ENCODE peak calls at places on chromosomes 6 and 20, in seven cellular contexts. Z is activated CD8-positive, alpha-beta T cell treated with anti-CD3 and anti-CD28 coated beads for 36 hours; Y is CD4-positive, CD25-positive, alpha-beta regulatory T cell; N is HepG2; C is Right ventricle myocardium superior; V is CD8-positive, alpha-beta T cell; M is naive B cell. L is an unnamed sample.

GRCh38 chr6:33000053-33000452 is 9.3 kb downstream of the HLA-DOA start:
- ATAC-seq in Z (peak; percentile 70), Y (no peak), N (peak; percentile 71), C (no peak), V (peak; percentile 44), M (peak; percentile 93), L (peak; percentile 73)

GRCh38 chr6:44422534-44422933 is 35.0 kb downstream of the CDC5L start:
- ATAC-seq in Z (no peak), Y (no peak), N (no peak), C (no peak), V (no peak), M (no peak), L (no peak)

GRCh38 chr20:25571240-25571639 is 14.1 kb downstream of the NINL start:
- ATAC-seq in Z (no peak), Y (no peak), N (peak; percentile 13), C (no peak), V (no peak), M (no peak), L (no peak)

GRCh38 chr6:113858067-113858604 is 991 bp downstream of the MARCKS start:
- ATAC-seq in Z (no peak), Y (no peak), N (peak; percentile 7), C (peak; percentile 9), V (no peak), M (peak; percentile 14), L (no peak)

GRCh38 chr6:12238191-12238590 is 52.0 kb upstream of the EDN1 start:
- ATAC-seq in Z (no peak), Y (no peak), N (no peak), C (no peak), V (no peak), M (no peak), L (peak; percentile 38)

GRCh38 chr6:44446626-44447297 is 59.3 kb downstream of the CDC5L start:
- ATAC-seq in Z (no peak), Y (no peak), N (peak; percentile 57), C (no peak), V (no peak), M (no peak), L (peak; percentile 46)

GRCh38 chr20:9019833-9020232 is 49.1 kb upstream of the PLCB4 start:
- ATAC-seq in Z (no peak), Y (no peak), N (no peak), C (no peak), V (no peak), M (no peak), L (no peak)

GRCh38 chr20:25273541-25274358 is 25.9 kb downstream of the PYGB start:
- ATAC-seq in Z (no peak), Y (no peak), N (no peak), C (peak; percentile 29), V (no peak), M (no peak), L (no peak)

GRCh38 chr6:113971786-113972185 is 838 bp upstream of the HDAC2 start:
- ATAC-seq in Z (no peak), Y (no peak), N (no peak), C (no peak), V (no peak), M (no peak), L (no peak)

GRCh38 chr6:32814145-32814544 is 2.7 kb downstream of the HLA-DOB start:
- ATAC-seq in Z (no peak), Y (no peak), N (no peak), C (no peak), V (no peak), M (no peak), L (peak; percentile 68)

GRCh38 chr20:21190866-21191265 is 65.0 kb downstream of the KIZ start:
- ATAC-seq in Z (no peak), Y (no peak), N (no peak), C (no peak), V (no peak), M (no peak), L (no peak)

GRCh38 chr6:142729618-142730017 is 215.4 kb downstream of the HIVEP2 start:
- ATAC-seq in Z (no peak), Y (no peak), N (no peak), C (no peak), V (no peak), M (no peak), L (no peak)

GRCh38 chr20:16541226-16541625 is 32.0 kb downstream of the KIF16B start:
- ATAC-seq in Z (no peak), Y (no peak), N (no peak), C (peak; percentile 99), V (no peak), M (no peak), L (no peak)

GRCh38 chr6:15499591-15499990 is 163.2 kb downstream of the DTNBP1 start:
- ATAC-seq in Z (no peak), Y (no peak), N (no peak), C (no peak), V (no peak), M (no peak), L (no peak)

GRCh38 chr6:134708079-134708478 is 241.8 kb downstream of the ALDH8A1 start:
- ATAC-seq in Z (no peak), Y (no peak), N (no peak), C (no peak), V (no peak), M (no peak), L (no peak)

GRCh38 chr20:21496452-21496851 is 17.4 kb downstream of the NKX2-2 start:
- ATAC-seq in Z (no peak), Y (no peak), N (no peak), C (no peak), V (no peak), M (no peak), L (no peak)

GRCh38 chr6:24960991-24961475 is 25.3 kb upstream of the RIPOR2 start:
- ATAC-seq in Z (peak; percentile 52), Y (peak; percentile 73), N (no peak), C (no peak), V (peak; percentile 69), M (peak; percentile 54), L (peak; percentile 28)

GRCh38 chr6:3906191-3907019 is 57.2 kb downstream of the FAM50B start:
- ATAC-seq in Z (no peak), Y (no peak), N (peak; percentile 93), C (peak; percentile 88), V (no peak), M (no peak), L (no peak)

GRCh38 chr6:89184344-89184743 is 32.8 kb downstream of the GABRR1 start:
- ATAC-seq in Z (no peak), Y (no peak), N (no peak), C (no peak), V (no peak), M (no peak), L (no peak)

GRCh38 chr6:158501638-158502592 is 58.0 kb upstream of the TMEM181 start:
- ATAC-seq in Z (no peak), Y (no peak), N (peak; percentile 13), C (no peak), V (no peak), M (no peak), L (no peak)

GRCh38 chr6:108875161-108875555 is 26.9 kb downstream of the ARMC2 start:
- ATAC-seq in Z (peak; percentile 41), Y (peak; percentile 21), N (no peak), C (no peak), V (no peak), M (no peak), L (peak; percentile 18)

GRCh38 chr6:29685718-29686326 is 4.9 kb upstream of the ZFP57 start:
- ATAC-seq in Z (no peak), Y (no peak), N (peak; percentile 52), C (peak; percentile 91), V (no peak), M (no peak), L (no peak)

GRCh38 chr20:57210911-57211280 is 55.5 kb downstream of the BMP7 start:
- ATAC-seq in Z (no peak), Y (no peak), N (no peak), C (no peak), V (no peak), M (no peak), L (no peak)

GRCh38 chr20:25382704-25383370 is 7.8 kb downstream of the ABHD12 start:
- ATAC-seq in Z (no peak), Y (no peak), N (no peak), C (peak; percentile 86), V (no peak), M (no peak), L (no peak)

GRCh38 chr6:32410906-32411305 is 3.9 kb upstream of the BTNL2 start:
- ATAC-seq in Z (no peak), Y (no peak), N (no peak), C (no peak), V (no peak), M (no peak), L (no peak)

GRCh38 chr6:30700340-30700739 is 9.6 kb upstream of the NRM start:
- ATAC-seq in Z (no peak), Y (no peak), N (peak; percentile 31), C (peak; percentile 82), V (no peak), M (no peak), L (no peak)

GRCh38 chr6:148701393-148701774 is 45.4 kb upstream of the UST start:
- ATAC-seq in Z (no peak), Y (no peak), N (peak; percentile 38), C (peak; percentile 15), V (no peak), M (no peak), L (no peak)

GRCh38 chr6:56450882-56451739 is 191.6 kb downstream of the DST start:
- ATAC-seq in Z (no peak), Y (no peak), N (peak; percentile 90), C (peak; percentile 85), V (no peak), M (no peak), L (no peak)

GRCh38 chr6:118581489-118581959 is 33.4 kb downstream of the PLN start:
- ATAC-seq in Z (no peak), Y (no peak), N (peak; percentile 29), C (peak; percentile 71), V (no peak), M (no peak), L (no peak)

GRCh38 chr6:37042139-37042538 is 36.7 kb downstream of the FGD2 start:
- ATAC-seq in Z (no peak), Y (no peak), N (no peak), C (no peak), V (no peak), M (no peak), L (peak; percentile 23)

GRCh38 chr6:14984454-14984853 is 261.4 kb upstream of the JARID2 start:
- ATAC-seq in Z (no peak), Y (no peak), N (no peak), C (peak; percentile 75), V (no peak), M (no peak), L (no peak)

GRCh38 chr6:111802720-111803119 is 70.5 kb downstream of the FYN start:
- ATAC-seq in Z (no peak), Y (no peak), N (no peak), C (peak; percentile 22), V (no peak), M (no peak), L (no peak)

GRCh38 chr6:39897699-39898098 is 36.6 kb downstream of the MOCS1 start:
- ATAC-seq in Z (no peak), Y (no peak), N (no peak), C (no peak), V (no peak), M (no peak), L (no peak)

GRCh38 chr6:100846276-100846675 is 34.9 kb downstream of the ASCC3 start:
- ATAC-seq in Z (peak; percentile 47), Y (no peak), N (no peak), C (no peak), V (no peak), M (no peak), L (peak; percentile 24)

GRCh38 chr6:111199935-111200822 is 112.9 kb downstream of the SLC16A10 start:
- ATAC-seq in Z (no peak), Y (no peak), N (peak; percentile 81), C (no peak), V (no peak), M (peak; percentile 43), L (no peak)

GRCh38 chr6:165480916-165481315 is 171.5 kb upstream of the C6orf118 start:
- ATAC-seq in Z (no peak), Y (no peak), N (no peak), C (no peak), V (no peak), M (no peak), L (no peak)

GRCh38 chr20:5864873-5865582 is 85.3 kb downstream of the TRMT6 start:
- ATAC-seq in Z (no peak), Y (peak; percentile 70), N (no peak), C (no peak), V (no peak), M (no peak), L (peak; percentile 64)

GRCh38 chr6:11668455-11668854 is 110.1 kb downstream of the ADTRP start:
- ATAC-seq in Z (no peak), Y (no peak), N (no peak), C (no peak), V (no peak), M (no peak), L (no peak)

L was measured in activated T-helper 17 cell treated with anti-CD3 and anti-CD28 coated beads, Interleukin-2, amount 50 U/mL, for 72 hours.